ENCODE peak calls at places on chromosomes 4 and X, in five cellular contexts. E, K, B, U and F are unnamed samples.

GRCh38 chrX:102934624-102935023 is 2.4 kb upstream of the RAB40AL start:
- DNase-seq in E (peak; percentile 51), K (peak; percentile 8), B (no peak), U (no peak), F (no peak)

GRCh38 chr4:76655566-76656479 is 220.8 kb downstream of the SHROOM3 start:
- DNase-seq in E (no peak), K (no peak), B (no peak), U (no peak), F (no peak)

GRCh38 chrX:31057691-31058090 is 14.2 kb downstream of the FTHL17 start:
- DNase-seq in E (no peak), K (no peak), B (no peak), U (no peak), F (no peak)

GRCh38 chrX:49840679-49841078 is 11.6 kb downstream of the PAGE4 start:
- DNase-seq in E (peak; percentile 84), K (peak; percentile 90), B (peak; percentile 25), U (peak; percentile 80), F (no peak)

GRCh38 chr4:180828455-180829018 is 1414.7 kb upstream of the TENM3 start:
- DNase-seq in E (peak; percentile 88), K (peak; percentile 65), B (no peak), U (peak; percentile 21), F (no peak)

GRCh38 chrX:149630681-149631292 is 805 bp downstream of the TMEM185A start:
- DNase-seq in E (peak; percentile 28), K (no peak), B (no peak), U (no peak), F (no peak)

GRCh38 chr4:151854731-151855130 is 93.9 kb upstream of the GATB start:
- DNase-seq in E (no peak), K (no peak), B (no peak), U (no peak), F (no peak)

GRCh38 chrX:40749874-40750273 is 14.5 kb upstream of the MED14 start:
- DNase-seq in E (peak; percentile 4), K (no peak), B (no peak), U (no peak), F (no peak)

GRCh38 chrX:81414630-81415029 is 212.7 kb downstream of the SH3BGRL start:
- DNase-seq in E (peak; percentile 28), K (no peak), B (no peak), U (no peak), F (no peak)

GRCh38 chr4:166662266-166662843 is 571.9 kb downstream of the SPOCK3 start:
- DNase-seq in E (no peak), K (no peak), B (no peak), U (no peak), F (no peak)

GRCh38 chr4:9898596-9899345 is 117.3 kb downstream of the DRD5 start:
- DNase-seq in E (peak; percentile 82), K (peak; percentile 19), B (no peak), U (no peak), F (no peak)

GRCh38 chrX:12249997-12250396 is 111.7 kb downstream of the FRMPD4 start:
- DNase-seq in E (no peak), K (no peak), B (no peak), U (no peak), F (no peak)

GRCh38 chrX:132961511-132961910 is 3.1 kb upstream of the HS6ST2 start:
- DNase-seq in E (no peak), K (no peak), B (no peak), U (no peak), F (no peak)

GRCh38 chr4:150962245-150962644 is 52.8 kb downstream of the LRBA start:
- DNase-seq in E (no peak), K (no peak), B (no peak), U (no peak), F (no peak)

GRCh38 chrX:44872319-44872816 is 620 bp upstream of the KDM6A start:
- DNase-seq in E (no peak), K (peak; percentile 35), B (peak; percentile 15), U (no peak), F (peak; percentile 17)

GRCh38 chrX:135454816-135455215 is 33.1 kb downstream of the SMIM10L2A start:
- DNase-seq in E (no peak), K (no peak), B (no peak), U (no peak), F (no peak)

GRCh38 chr4:153151535-153152452 is 52.4 kb upstream of the TRIM2 start:
- DNase-seq in E (no peak), K (peak; percentile 85), B (peak; percentile 10), U (peak; percentile 76), F (peak; percentile 21)

GRCh38 chr4:172344266-172344772 is 531.1 kb downstream of the GALNTL6 start:
- DNase-seq in E (no peak), K (peak; percentile 18), B (no peak), U (no peak), F (no peak)

GRCh38 chr4:128427832-128428366 is 140.3 kb upstream of the PGRMC2 start:
- DNase-seq in E (peak; percentile 73), K (peak; percentile 52), B (no peak), U (peak; percentile 77), F (no peak)

GRCh38 chr4:2048831-2049230 is 10.3 kb upstream of the NAT8L start:
- DNase-seq in E (no peak), K (no peak), B (no peak), U (no peak), F (no peak)

GRCh38 chrX:68440438-68440837 is 7.1 kb upstream of the OPHN1 start:
- DNase-seq in E (no peak), K (no peak), B (no peak), U (no peak), F (no peak)

GRCh38 chr4:145513020-145513621 is 31.5 kb downstream of the SMAD1 start:
- DNase-seq in E (no peak), K (no peak), B (no peak), U (no peak), F (no peak)

GRCh38 chr4:146273204-146273901 is 59.0 kb downstream of the REELD1 start:
- DNase-seq in E (no peak), K (no peak), B (no peak), U (no peak), F (no peak)

GRCh38 chr4:22356996-22357596 is 158.8 kb downstream of the ADGRA3 start:
- DNase-seq in E (peak; percentile 76), K (no peak), B (no peak), U (no peak), F (peak; percentile 5)

GRCh38 chr4:123673971-123674370 is 277.4 kb downstream of the SPRY1 start:
- DNase-seq in E (no peak), K (no peak), B (no peak), U (no peak), F (no peak)

GRCh38 chrX:78029663-78030062 is 60.2 kb upstream of the PGAM4 start:
- DNase-seq in E (peak; percentile 63), K (peak; percentile 35), B (no peak), U (no peak), F (peak; percentile 8)

GRCh38 chr4:139734201-139734874 is 68.7 kb downstream of the MGST2 start:
- DNase-seq in E (peak; percentile 50), K (no peak), B (no peak), U (no peak), F (no peak)

GRCh38 chr4:137641554-137641953 is 109.3 kb upstream of the PCDH18 start:
- DNase-seq in E (no peak), K (no peak), B (no peak), U (no peak), F (no peak)

GRCh38 chr4:119733431-119733830 is 104.8 kb upstream of the PDE5A start:
- DNase-seq in E (no peak), K (no peak), B (no peak), U (no peak), F (no peak)

GRCh38 chr4:54550415-54551171 is 107.2 kb upstream of the KIT start:
- DNase-seq in E (peak; percentile 7), K (no peak), B (no peak), U (no peak), F (no peak)

GRCh38 chr4:83011779-83012630 is 1.4 kb upstream of the LIN54 start:
- DNase-seq in E (peak; percentile 15), K (peak; percentile 45), B (no peak), U (no peak), F (no peak)

GRCh38 chrX:84187501-84188319 is at the start of gene RPS6KA6:
- DNase-seq in E (peak; percentile 4), K (peak; percentile 58), B (no peak), U (no peak), F (no peak)

GRCh38 chr4:55312491-55313101 is 33.4 kb upstream of the SRD5A3 start:
- DNase-seq in E (peak; percentile 64), K (peak; percentile 37), B (peak; percentile 5), U (no peak), F (no peak)

GRCh38 chr4:85778809-85779124 is 303.8 kb downstream of the ARHGAP24 start:
- DNase-seq in E (no peak), K (no peak), B (no peak), U (no peak), F (no peak)

GRCh38 chr4:127601029-127601428 is 31.7 kb upstream of the INTU start:
- DNase-seq in E (peak; percentile 7), K (no peak), B (no peak), U (no peak), F (no peak)

GRCh38 chrX:132092439-132093065 is 35.3 kb downstream of the FRMD7 start:
- DNase-seq in E (peak; percentile 73), K (peak; percentile 51), B (peak; percentile 28), U (peak; percentile 71), F (no peak)

GRCh38 chr4:147842573-147842972 is 110.7 kb downstream of the ARHGAP10 start:
- DNase-seq in E (no peak), K (no peak), B (no peak), U (no peak), F (no peak)

GRCh38 chr4:15855804-15856475 is 77.8 kb downstream of the CD38 start:
- DNase-seq in E (peak; percentile 6), K (no peak), B (no peak), U (no peak), F (no peak)

GRCh38 chr4:38255572-38255971 is 295.4 kb downstream of the PTTG2 start:
- DNase-seq in E (no peak), K (no peak), B (no peak), U (no peak), F (no peak)